ENCODE peak calls at places on chromosomes 6 and 20, in eight cellular contexts. A, U, P, G, I, F, R and Q are unnamed samples.

GRCh38 chr6:139240161-139241010 is 51.4 kb downstream of the TXLNB start:
- DNase-seq in P (no peak), A (peak), F (no peak), U (no peak), I (no peak), G (no peak), R (peak), Q (peak)

GRCh38 chr6:155177369-155177961 is 86.3 kb upstream of the CLDN20 start:
- DNase-seq in G (no peak), P (no peak), A (peak), F (peak), R (peak), U (peak), I (no peak), Q (peak)

GRCh38 chr6:160137989-160138835 is 16.6 kb downstream of the SLC22A1 start:
- DNase-seq in G (peak), R (peak), U (peak), F (peak), I (no peak), A (peak), P (peak), Q (peak)

GRCh38 chr6:25490018-25490865 is 161.8 kb upstream of the SCGN start:
- DNase-seq in F (peak), P (peak), A (peak), U (peak), G (peak), R (peak), I (peak), Q (peak)

GRCh38 chr6:15400572-15401004 is 154.7 kb downstream of the JARID2 start:
- DNase-seq in R (peak), P (peak), A (peak), I (peak), U (peak), G (no peak), F (peak), Q (no peak)

GRCh38 chr6:25192562-25192961 is 86.6 kb upstream of the CARMIL1 start:
- DNase-seq in U (no peak), F (no peak), I (no peak), A (peak), G (no peak), R (no peak), P (no peak), Q (no peak)

GRCh38 chr6:168042426-168043192 is 36.4 kb downstream of the FRMD1 start:
- DNase-seq in F (no peak), U (no peak), P (no peak), R (no peak), A (no peak), I (no peak), G (no peak), Q (no peak)

GRCh38 chr6:7974932-7975763 is 64.6 kb upstream of the TXNDC5 start:
- DNase-seq in G (no peak), F (no peak), R (peak), P (no peak), I (peak), U (peak), A (peak), Q (no peak)

GRCh38 chr6:155174576-155175174 is 89.1 kb upstream of the CLDN20 start:
- DNase-seq in F (peak), A (peak), G (no peak), U (peak), I (peak), P (peak), R (peak), Q (peak)

GRCh38 chr6:85660181-85660611 is 17.5 kb upstream of the SYNCRIP start:
- DNase-seq in F (no peak), A (peak), I (no peak), R (peak), P (no peak), G (no peak), U (peak), Q (peak)

GRCh38 chr20:916825-917224 is 691 bp upstream of the ANGPT4 start:
- DNase-seq in U (no peak), F (no peak), P (no peak), A (no peak), G (no peak), I (no peak), R (no peak), Q (no peak)

GRCh38 chr6:100472674-100473073 is 8.0 kb upstream of the SIM1 start:
- DNase-seq in F (no peak), A (no peak), R (no peak), P (no peak), I (no peak), U (no peak), G (peak), Q (no peak)

GRCh38 chr6:40891686-40892085 is 147.3 kb downstream of the UNC5CL start:
- DNase-seq in G (no peak), U (no peak), P (no peak), I (no peak), R (no peak), A (no peak), F (no peak), Q (no peak)

GRCh38 chr20:47304287-47304686 is 52.2 kb downstream of the ZMYND8 start:
- DNase-seq in G (no peak), F (no peak), P (no peak), U (peak), R (peak), A (peak), I (no peak), Q (no peak)

GRCh38 chr6:116511424-116512131 is at the start of gene CALHM5:
- DNase-seq in G (no peak), A (peak), F (no peak), P (no peak), I (peak), R (peak), U (no peak), Q (peak)

GRCh38 chr6:157272866-157273755 is 50.2 kb downstream of the TMEM242 start:
- DNase-seq in I (no peak), U (no peak), F (no peak), R (no peak), A (no peak), P (no peak), G (no peak), Q (no peak)

GRCh38 chr6:134903448-134903847 is 46.5 kb downstream of the ALDH8A1 start:
- DNase-seq in P (no peak), F (no peak), I (no peak), A (no peak), R (peak), U (no peak), G (no peak), Q (no peak)

GRCh38 chr20:1844723-1845523 is 50.3 kb upstream of the SIRPA start:
- DNase-seq in G (peak), U (peak), P (no peak), I (peak), F (no peak), R (peak), A (peak), Q (peak)

GRCh38 chr6:133921249-133921859 is 31.7 kb upstream of the TBPL1 start:
- DNase-seq in A (peak), R (peak), I (peak), U (peak), F (peak), P (peak), G (no peak), Q (peak)

GRCh38 chr6:18684343-18684742 is 297.2 kb downstream of the RNF144B start:
- DNase-seq in G (no peak), I (no peak), U (no peak), F (no peak), R (no peak), A (no peak), P (no peak), Q (no peak)

GRCh38 chr6:47567586-47567985 is 90.0 kb downstream of the CD2AP start:
- DNase-seq in G (no peak), P (no peak), U (peak), A (no peak), R (no peak), F (no peak), I (no peak), Q (no peak)

GRCh38 chr6:2861071-2861821 is 19.6 kb upstream of the SERPINB1 start:
- DNase-seq in P (no peak), A (no peak), U (no peak), F (no peak), I (no peak), G (no peak), R (no peak), Q (no peak)

GRCh38 chr20:15122613-15123012 is 785.2 kb upstream of the FLRT3 start:
- DNase-seq in P (no peak), I (no peak), F (no peak), G (no peak), R (no peak), A (no peak), U (no peak), Q (no peak)
- TF ChIP-seq CTCF in P (no peak), I (no peak), F (no peak), G (no peak), R (no peak), A (no peak), U (no peak), Q (no peak)

GRCh38 chr6:132764370-132764769 is 6.7 kb upstream of the VNN2 start:
- DNase-seq in F (no peak), R (peak), I (peak), A (peak), U (no peak), G (no peak), P (no peak), Q (peak)
- TF ChIP-seq CTCF in F (no peak), R (no peak), I (no peak), A (no peak), U (no peak), G (no peak), P (no peak), Q (no peak)

GRCh38 chr20:63280929-63281545 is 8.4 kb downstream of the ARFGAP1 start:
- DNase-seq in G (no peak), P (peak), I (no peak), F (no peak), R (no peak), U (peak), A (no peak), Q (no peak)
- TF ChIP-seq CTCF in G (no peak), P (peak), I (no peak), F (peak), R (peak), U (peak), A (peak), Q (peak)

GRCh38 chr6:95352064-95352463 is 225.3 kb upstream of the MANEA start:
- DNase-seq in A (no peak), P (no peak), R (peak), F (no peak), I (no peak), G (no peak), U (no peak), Q (no peak)
- TF ChIP-seq CTCF in A (no peak), P (no peak), R (peak), F (peak), I (no peak), G (no peak), U (peak), Q (no peak)

GRCh38 chr6:149860834-149861602 is 3.1 kb downstream of the LRP11 start:
- DNase-seq in A (peak), I (no peak), U (no peak), P (no peak), G (no peak), R (peak), F (no peak), Q (no peak)
- TF ChIP-seq CTCF in A (no peak), I (no peak), U (no peak), P (no peak), G (peak), R (peak), F (no peak), Q (peak)

GRCh38 chr20:58088105-58088504 is 140.3 kb downstream of the ANKRD60 start:
- DNase-seq in U (no peak), A (no peak), I (no peak), G (no peak), R (no peak), F (no peak), P (no peak), Q (no peak)

GRCh38 chr20:58084966-58085365 is 143.5 kb downstream of the ANKRD60 start:
- DNase-seq in U (no peak), A (no peak), I (no peak), P (no peak), F (no peak), G (no peak), R (no peak), Q (no peak)

GRCh38 chr20:58086763-58087566 is 141.5 kb downstream of the ANKRD60 start:
- DNase-seq in U (peak), P (peak), I (peak), G (no peak), A (peak), F (peak), R (peak), Q (no peak)

GRCh38 chr20:58088625-58089024 is 139.8 kb downstream of the ANKRD60 start:
- DNase-seq in R (no peak), A (no peak), F (no peak), P (no peak), U (no peak), G (no peak), I (no peak), Q (no peak)

GRCh38 chr20:58087567-58087858 is 140.9 kb downstream of the ANKRD60 start:
- DNase-seq in U (no peak), G (no peak), A (no peak), R (no peak), F (no peak), P (no peak), I (no peak), Q (no peak)
- TF ChIP-seq CTCF in U (no peak), G (no peak), A (no peak), R (no peak), F (no peak), P (peak), I (no peak), Q (no peak)

DNA sequence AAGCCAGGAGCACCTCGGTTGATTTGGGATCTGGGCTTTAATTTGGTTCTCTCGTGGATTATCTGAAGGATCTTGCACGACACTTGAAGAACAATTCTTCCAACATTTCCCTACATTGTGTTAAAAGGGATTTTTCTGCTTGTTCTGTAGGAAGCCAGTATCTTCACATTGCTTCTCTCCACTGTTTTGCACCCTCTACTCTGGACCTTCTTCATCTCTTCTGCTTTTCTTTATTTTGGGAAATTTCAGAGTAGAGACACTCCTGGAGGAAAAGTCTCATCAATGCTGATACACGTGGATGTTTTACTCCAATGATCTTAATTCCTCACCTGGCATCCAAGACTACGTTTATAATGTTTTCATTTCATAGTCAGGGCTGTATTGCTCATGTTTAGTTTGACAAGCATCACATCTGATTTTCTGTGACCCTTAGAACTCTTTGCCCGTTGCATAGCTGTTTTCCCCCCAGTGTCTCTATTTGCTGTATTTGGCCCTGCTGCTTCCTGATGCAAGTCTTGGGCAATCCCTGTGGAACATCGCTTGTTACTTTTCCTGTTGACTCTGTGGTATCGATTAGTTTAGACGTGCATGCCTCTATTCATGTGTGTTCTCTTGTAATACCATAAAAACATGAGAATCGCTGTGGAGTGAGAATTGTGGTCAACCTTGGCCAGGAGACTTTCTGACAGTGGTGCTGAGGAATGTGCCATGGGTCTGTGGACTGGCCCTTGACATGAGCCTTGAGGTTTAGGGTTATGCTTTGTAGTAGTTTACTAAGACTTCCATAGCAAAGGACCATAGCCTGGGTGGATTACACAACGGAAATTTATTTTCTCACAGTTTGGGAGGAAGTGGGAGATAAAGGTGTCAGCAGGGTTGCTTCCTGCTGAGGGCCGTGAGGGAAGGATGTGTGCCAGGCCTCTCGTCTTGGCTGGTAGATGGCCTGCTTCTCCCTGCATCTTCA is 12.5 kb downstream of the PLCB1 start:
- DNase-seq in I (no peak), G (no peak), R (peak), A (peak), U (no peak), P (no peak), F (no peak), Q (peak)
- TF ChIP-seq CTCF in I (no peak), G (no peak), R (no peak), A (no peak), U (no peak), P (no peak), F (no peak), Q (no peak)

GRCh38 chr6:37489697-37490336 is 9.9 kb downstream of the CCDC167 start:
- DNase-seq in I (no peak), U (peak), A (no peak), F (no peak), P (no peak), R (peak), G (no peak), Q (no peak)
- TF ChIP-seq CTCF in I (no peak), U (peak), A (peak), F (no peak), P (no peak), R (peak), G (peak), Q (peak)

GRCh38 chr20:33917813-33918525 is 75.7 kb upstream of the RALY start:
- DNase-seq in P (no peak), R (no peak), A (no peak), U (no peak), G (peak), I (no peak), F (no peak), Q (no peak)
- TF ChIP-seq CTCF in P (no peak), R (no peak), A (no peak), U (no peak), G (no peak), I (no peak), F (no peak), Q (no peak)

GRCh38 chr20:56345911-56346310 is 12.9 kb upstream of the FAM210B start:
- DNase-seq in U (no peak), F (no peak), P (no peak), A (no peak), R (no peak), I (no peak), G (no peak), Q (no peak)

GRCh38 chr20:56342783-56343182 is 16.0 kb upstream of the FAM210B start:
- DNase-seq in U (no peak), A (no peak), R (no peak), F (no peak), I (no peak), G (no peak), P (no peak), Q (no peak)

GRCh38 chr20:56348306-56348695 is 10.5 kb upstream of the FAM210B start:
- DNase-seq in F (no peak), U (no peak), I (no peak), R (no peak), G (no peak), A (peak), P (no peak), Q (no peak)

GRCh38 chr20:56347628-56348305 is 11.0 kb upstream of the FAM210B start:
- DNase-seq in A (no peak), P (no peak), F (no peak), R (no peak), U (no peak), I (no peak), G (no peak), Q (no peak)

DNA sequence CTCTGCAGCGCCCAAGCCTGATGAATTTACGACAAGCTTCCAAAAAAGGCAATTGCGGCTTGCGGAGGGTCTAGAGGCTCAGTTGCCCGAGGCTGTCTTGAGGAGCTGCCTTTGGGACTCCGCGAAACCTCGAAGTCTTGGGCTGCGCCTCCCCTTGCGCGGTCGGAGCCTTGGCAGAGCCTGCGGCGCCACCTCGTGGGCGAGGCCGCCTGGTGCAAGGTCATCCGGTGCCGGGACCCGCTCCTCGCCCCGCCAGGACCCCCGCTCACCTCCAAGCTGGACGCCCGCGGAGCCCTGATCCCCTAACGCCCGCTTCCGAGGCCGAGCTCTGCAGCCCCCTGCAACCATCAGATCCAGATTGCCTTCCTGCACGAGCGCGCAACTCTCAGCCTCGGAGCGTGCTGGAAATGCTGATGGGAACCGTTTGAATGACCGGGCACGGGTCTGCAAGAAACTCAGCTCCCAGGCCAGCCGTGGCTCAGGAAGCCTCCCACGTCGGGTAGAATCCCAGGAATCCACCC is 14.9 kb upstream of the FAM210B start:
- DNase-seq in R (peak), P (peak), F (peak), G (no peak), U (peak), A (peak), I (peak), Q (no peak)
- TF ChIP-seq CTCF in R (peak), P (peak), F (peak), G (peak), U (peak), A (peak), I (peak), Q (peak)